ENCODE peak calls at places on chromosome 12, in nine cellular contexts. One of them, this sample, is unnamed.
A peak's percentile ranks its signal among the peaks of the same experiment; 100 is the strongest.

GRCh38 chr12:14410841-14411569 is 45.5 kb downstream of the ATF7IP start:
- DNase-seq in choroid plexus epithelial cell: peak; percentile 31
- DNase-seq in astrocyte: peak; percentile 69
- DNase-seq in WTC11: no peak
- DNase-seq in heart left ventricle: no peak
- DNase-seq in progenitor cell of endocrine pancreas: no peak
- DNase-seq in fibroblast of lung: peak; percentile 72
- DNase-seq in tibial nerve: no peak
- DNase-seq in GM10248: no peak
- DNase-seq in this sample: no peak

GRCh38 chr12:25764409-25764808 is 194.1 kb upstream of the RASSF8 start:
- DNase-seq in astrocyte: peak; percentile 31
- DNase-seq in fibroblast of lung: peak; percentile 41
- DNase-seq in GM10248: no peak
- DNase-seq in choroid plexus epithelial cell: no peak
- DNase-seq in progenitor cell of endocrine pancreas: no peak
- DNase-seq in tibial nerve: no peak
- DNase-seq in heart left ventricle: no peak
- DNase-seq in WTC11: no peak
- DNase-seq in this sample: no peak

GRCh38 chr12:46219892-46220655 is 48.8 kb downstream of the SLC38A1 start:
- DNase-seq in GM10248: no peak
- DNase-seq in progenitor cell of endocrine pancreas: no peak
- DNase-seq in WTC11: no peak
- DNase-seq in choroid plexus epithelial cell: peak; percentile 81
- DNase-seq in tibial nerve: no peak
- DNase-seq in heart left ventricle: no peak
- DNase-seq in astrocyte: peak; percentile 91
- DNase-seq in fibroblast of lung: peak; percentile 92
- DNase-seq in this sample: no peak

GRCh38 chr12:96397756-96398421 is 2.4 kb downstream of the CDK17 start:
- DNase-seq in WTC11: no peak
- DNase-seq in fibroblast of lung: peak; percentile 68
- DNase-seq in choroid plexus epithelial cell: no peak
- DNase-seq in astrocyte: peak; percentile 64
- DNase-seq in GM10248: no peak
- DNase-seq in tibial nerve: no peak
- DNase-seq in heart left ventricle: no peak
- DNase-seq in progenitor cell of endocrine pancreas: no peak
- DNase-seq in this sample: no peak

GRCh38 chr12:106392746-106393145 is 35.2 kb downstream of the POLR3B start:
- DNase-seq in choroid plexus epithelial cell: no peak
- DNase-seq in tibial nerve: no peak
- DNase-seq in progenitor cell of endocrine pancreas: no peak
- DNase-seq in fibroblast of lung: no peak
- DNase-seq in astrocyte: no peak
- DNase-seq in WTC11: no peak
- DNase-seq in heart left ventricle: no peak
- DNase-seq in GM10248: no peak
- DNase-seq in this sample: no peak

GRCh38 chr12:32270818-32271710 is 128.3 kb upstream of the FGD4 start:
- DNase-seq in heart left ventricle: no peak
- DNase-seq in GM10248: no peak
- DNase-seq in progenitor cell of endocrine pancreas: no peak
- DNase-seq in fibroblast of lung: peak; percentile 77
- DNase-seq in choroid plexus epithelial cell: peak; percentile 70
- DNase-seq in astrocyte: peak; percentile 72
- DNase-seq in tibial nerve: no peak
- DNase-seq in WTC11: no peak
- DNase-seq in this sample: peak; percentile 26

GRCh38 chr12:23884909-23885308 is 64.6 kb downstream of the SOX5 start:
- DNase-seq in GM10248: no peak
- DNase-seq in fibroblast of lung: no peak
- DNase-seq in progenitor cell of endocrine pancreas: no peak
- DNase-seq in astrocyte: no peak
- DNase-seq in heart left ventricle: no peak
- DNase-seq in choroid plexus epithelial cell: no peak
- DNase-seq in WTC11: no peak
- DNase-seq in tibial nerve: no peak
- DNase-seq in this sample: no peak

GRCh38 chr12:6229224-6229748 is 29.1 kb downstream of the CD9 start:
- DNase-seq in progenitor cell of endocrine pancreas: no peak
- DNase-seq in astrocyte: no peak
- DNase-seq in choroid plexus epithelial cell: no peak
- DNase-seq in GM10248: no peak
- DNase-seq in WTC11: no peak
- DNase-seq in fibroblast of lung: no peak
- DNase-seq in tibial nerve: peak; percentile 45
- DNase-seq in heart left ventricle: no peak
- DNase-seq in this sample: no peak

GRCh38 chr12:83739602-83740001 is 1052.9 kb downstream of the TMTC2 start:
- DNase-seq in progenitor cell of endocrine pancreas: no peak
- DNase-seq in heart left ventricle: peak; percentile 28
- DNase-seq in fibroblast of lung: no peak
- DNase-seq in GM10248: no peak
- DNase-seq in WTC11: no peak
- DNase-seq in choroid plexus epithelial cell: no peak
- DNase-seq in tibial nerve: no peak
- DNase-seq in astrocyte: no peak
- DNase-seq in this sample: no peak

GRCh38 chr12:115060477-115061168 is 376.6 kb upstream of the TBX3 start:
- DNase-seq in progenitor cell of endocrine pancreas: no peak
- DNase-seq in fibroblast of lung: no peak
- DNase-seq in GM10248: no peak
- DNase-seq in astrocyte: no peak
- DNase-seq in tibial nerve: no peak
- DNase-seq in heart left ventricle: no peak
- DNase-seq in choroid plexus epithelial cell: no peak
- DNase-seq in WTC11: no peak
- DNase-seq in this sample: no peak

GRCh38 chr12:16612647-16613046 is 6.7 kb upstream of the LMO3 start:
- DNase-seq in heart left ventricle: no peak
- DNase-seq in GM10248: no peak
- DNase-seq in astrocyte: no peak
- DNase-seq in progenitor cell of endocrine pancreas: no peak
- DNase-seq in tibial nerve: no peak
- DNase-seq in choroid plexus epithelial cell: no peak
- DNase-seq in fibroblast of lung: no peak
- DNase-seq in WTC11: no peak
- DNase-seq in this sample: no peak

GRCh38 chr12:105476616-105477015 is 146.1 kb downstream of the C12orf75 start:
- DNase-seq in WTC11: no peak
- DNase-seq in heart left ventricle: no peak
- DNase-seq in tibial nerve: no peak
- DNase-seq in GM10248: no peak
- DNase-seq in astrocyte: no peak
- DNase-seq in fibroblast of lung: no peak
- DNase-seq in choroid plexus epithelial cell: no peak
- DNase-seq in progenitor cell of endocrine pancreas: no peak
- DNase-seq in this sample: no peak

GRCh38 chr12:123520567-123521474 is 12.7 kb downstream of the RILPL1 start:
- DNase-seq in fibroblast of lung: no peak
- DNase-seq in WTC11: no peak
- DNase-seq in astrocyte: no peak
- DNase-seq in heart left ventricle: peak; percentile 52
- DNase-seq in tibial nerve: no peak
- DNase-seq in choroid plexus epithelial cell: no peak
- DNase-seq in progenitor cell of endocrine pancreas: no peak
- DNase-seq in GM10248: no peak
- DNase-seq in this sample: no peak

DNA sequence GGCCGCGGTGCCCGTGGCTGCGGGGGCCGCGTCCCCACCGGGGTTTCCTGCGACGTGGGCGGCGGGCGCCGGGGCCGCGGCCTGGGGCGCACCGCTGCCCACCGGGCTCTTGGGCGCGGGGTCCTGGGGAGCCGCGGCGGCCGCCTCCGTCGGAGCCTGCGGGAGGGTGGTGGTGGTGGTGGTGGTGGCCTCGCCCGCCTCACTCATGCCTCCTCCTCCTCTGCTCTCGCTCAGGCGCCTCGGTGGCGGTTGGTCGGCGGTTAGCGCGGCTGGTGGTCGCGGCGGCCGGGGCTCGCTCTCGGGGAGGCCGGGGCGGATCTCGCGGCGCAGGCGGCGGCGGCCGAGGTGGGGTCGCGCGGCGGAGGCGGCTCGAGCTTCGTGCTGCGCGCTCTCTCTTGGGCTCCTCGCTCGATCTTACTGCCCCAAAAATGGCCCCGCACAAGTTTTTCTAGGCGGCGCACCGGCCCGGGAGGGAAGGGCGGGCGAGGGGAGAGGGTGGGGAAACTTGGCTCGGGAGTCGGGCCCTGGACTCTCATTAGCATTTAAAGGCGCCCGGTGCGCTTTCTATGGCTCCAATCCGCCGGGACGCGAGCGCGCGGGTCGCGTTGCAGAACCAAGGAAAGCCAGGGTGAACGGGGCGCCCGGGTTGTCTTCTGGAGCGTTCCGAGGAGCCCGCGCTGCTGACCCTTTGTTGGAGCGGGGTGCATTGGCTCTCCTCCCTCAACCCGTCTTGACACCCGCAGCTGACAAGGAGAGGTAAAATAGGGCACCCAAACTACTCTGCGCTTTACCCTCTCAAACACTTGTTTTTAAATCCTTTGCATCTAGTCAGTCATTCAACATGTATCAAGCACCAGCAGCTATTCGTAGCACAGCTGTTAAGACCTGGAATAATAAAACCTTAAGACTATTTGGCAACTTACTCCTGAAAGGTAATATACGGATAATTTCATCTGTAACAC is at the start of gene YBX3:
- DNase-seq in fibroblast of lung: peak; percentile 80
- DNase-seq in astrocyte: peak; percentile 67
- DNase-seq in WTC11: peak; percentile 79
- DNase-seq in heart left ventricle: peak; percentile 93
- DNase-seq in choroid plexus epithelial cell: peak; percentile 83
- DNase-seq in progenitor cell of endocrine pancreas: peak; percentile 83
- DNase-seq in GM10248: peak; percentile 85
- DNase-seq in tibial nerve: peak; percentile 86
- DNase-seq in this sample: peak; percentile 76
- TF ChIP-seq CTCF in fibroblast of lung: no peak
- TF ChIP-seq CTCF in astrocyte: no peak
- TF ChIP-seq CTCF in WTC11: no peak
- TF ChIP-seq CTCF in heart left ventricle: no peak
- TF ChIP-seq CTCF in choroid plexus epithelial cell: peak; percentile 13
- TF ChIP-seq CTCF in progenitor cell of endocrine pancreas: peak; percentile 8
- TF ChIP-seq CTCF in GM10248: peak; percentile 9
- TF ChIP-seq CTCF in tibial nerve: no peak
- TF ChIP-seq CTCF in this sample: no peak

GRCh38 chr12:107557026-107557425 is 128.6 kb upstream of the PWP1 start:
- DNase-seq in WTC11: no peak
- DNase-seq in tibial nerve: no peak
- DNase-seq in choroid plexus epithelial cell: no peak
- DNase-seq in progenitor cell of endocrine pancreas: no peak
- DNase-seq in GM10248: no peak
- DNase-seq in heart left ventricle: no peak
- DNase-seq in fibroblast of lung: no peak
- DNase-seq in astrocyte: no peak
- DNase-seq in this sample: no peak

GRCh38 chr12:107558816-107559382 is 126.7 kb upstream of the PWP1 start:
- DNase-seq in fibroblast of lung: no peak
- DNase-seq in WTC11: no peak
- DNase-seq in tibial nerve: no peak
- DNase-seq in progenitor cell of endocrine pancreas: no peak
- DNase-seq in choroid plexus epithelial cell: no peak
- DNase-seq in heart left ventricle: no peak
- DNase-seq in GM10248: no peak
- DNase-seq in astrocyte: no peak
- DNase-seq in this sample: no peak

GRCh38 chr12:107557589-107558100 is 128.0 kb upstream of the PWP1 start:
- DNase-seq in GM10248: no peak
- DNase-seq in astrocyte: no peak
- DNase-seq in progenitor cell of endocrine pancreas: no peak
- DNase-seq in tibial nerve: no peak
- DNase-seq in fibroblast of lung: no peak
- DNase-seq in choroid plexus epithelial cell: no peak
- DNase-seq in WTC11: no peak
- DNase-seq in heart left ventricle: no peak
- DNase-seq in this sample: no peak

GRCh38 chr12:107560194-107560905 is 125.2 kb upstream of the PWP1 start:
- DNase-seq in astrocyte: no peak
- DNase-seq in WTC11: peak; percentile 15
- DNase-seq in heart left ventricle: no peak
- DNase-seq in tibial nerve: no peak
- DNase-seq in GM10248: no peak
- DNase-seq in choroid plexus epithelial cell: no peak
- DNase-seq in fibroblast of lung: no peak
- DNase-seq in progenitor cell of endocrine pancreas: no peak
- DNase-seq in this sample: no peak

GRCh38 chr12:107558141-107558815 is 127.3 kb upstream of the PWP1 start:
- DNase-seq in heart left ventricle: no peak
- DNase-seq in astrocyte: no peak
- DNase-seq in progenitor cell of endocrine pancreas: no peak
- DNase-seq in GM10248: no peak
- DNase-seq in WTC11: no peak
- DNase-seq in choroid plexus epithelial cell: no peak
- DNase-seq in tibial nerve: no peak
- DNase-seq in fibroblast of lung: no peak
- DNase-seq in this sample: no peak
- TF ChIP-seq CTCF in heart left ventricle: no peak
- TF ChIP-seq CTCF in astrocyte: no peak
- TF ChIP-seq CTCF in progenitor cell of endocrine pancreas: no peak
- TF ChIP-seq CTCF in GM10248: no peak
- TF ChIP-seq CTCF in WTC11: no peak
- TF ChIP-seq CTCF in choroid plexus epithelial cell: no peak
- TF ChIP-seq CTCF in tibial nerve: no peak
- TF ChIP-seq CTCF in fibroblast of lung: no peak
- TF ChIP-seq CTCF in this sample: no peak

GRCh38 chr12:54394281-54394719 is 9.8 kb upstream of the ZNF385A start:
- DNase-seq in choroid plexus epithelial cell: peak; percentile 59
- DNase-seq in progenitor cell of endocrine pancreas: no peak
- DNase-seq in WTC11: peak; percentile 80
- DNase-seq in astrocyte: peak; percentile 14
- DNase-seq in fibroblast of lung: peak; percentile 34
- DNase-seq in tibial nerve: peak; percentile 77
- DNase-seq in heart left ventricle: no peak
- DNase-seq in GM10248: no peak
- DNase-seq in this sample: peak; percentile 74
- TF ChIP-seq CTCF in choroid plexus epithelial cell: peak; percentile 76
- TF ChIP-seq CTCF in progenitor cell of endocrine pancreas: peak; percentile 70
- TF ChIP-seq CTCF in WTC11: peak; percentile 59
- TF ChIP-seq CTCF in astrocyte: peak; percentile 61
- TF ChIP-seq CTCF in fibroblast of lung: peak; percentile 71
- TF ChIP-seq CTCF in tibial nerve: peak; percentile 64
- TF ChIP-seq CTCF in heart left ventricle: peak; percentile 75
- TF ChIP-seq CTCF in GM10248: peak; percentile 67
- TF ChIP-seq CTCF in this sample: peak; percentile 75

GRCh38 chr12:69694123-69694522 is 5.0 kb downstream of the BEST3 start:
- DNase-seq in astrocyte: no peak
- DNase-seq in heart left ventricle: peak; percentile 41
- DNase-seq in WTC11: no peak
- DNase-seq in fibroblast of lung: no peak
- DNase-seq in tibial nerve: no peak
- DNase-seq in GM10248: no peak
- DNase-seq in choroid plexus epithelial cell: no peak
- DNase-seq in progenitor cell of endocrine pancreas: no peak
- DNase-seq in this sample: no peak
- TF ChIP-seq CTCF in astrocyte: no peak
- TF ChIP-seq CTCF in heart left ventricle: no peak
- TF ChIP-seq CTCF in WTC11: no peak
- TF ChIP-seq CTCF in fibroblast of lung: no peak
- TF ChIP-seq CTCF in tibial nerve: no peak
- TF ChIP-seq CTCF in GM10248: no peak
- TF ChIP-seq CTCF in choroid plexus epithelial cell: no peak
- TF ChIP-seq CTCF in progenitor cell of endocrine pancreas: no peak
- TF ChIP-seq CTCF in this sample: no peak